ENCODE peak calls at places on chromosomes 5 and 9, in nine cellular contexts. G is kidney, J is choroid plexus epithelial cell, A is AG09309, Q is endodermal cell, E is cardiac fibroblast, D is mammary epithelial cell, Y is neural progenitor cell, K is psoas muscle. L is an unnamed sample.

GRCh38 chr9:91428927-91429351 is 5.3 kb upstream of the NFIL3 start:
- DNase-seq in G (no peak), J (peak), A (no peak), Q (no peak), E (peak), D (no peak), Y (no peak), K (peak), L (peak)

GRCh38 chr5:60856059-60856458 is 12.0 kb upstream of the ELOVL7 start:
- DNase-seq in G (no peak), J (peak), A (no peak), Q (no peak), E (peak), D (peak), Y (no peak), K (no peak), L (peak)

GRCh38 chr9:20405086-20405485 is 217.2 kb downstream of the MLLT3 start:
- DNase-seq in G (no peak), J (no peak), A (no peak), Q (no peak), E (peak), D (no peak), Y (no peak), K (no peak), L (no peak)

GRCh38 chr5:134555223-134555790 is 29.8 kb downstream of the JADE2 start:
- DNase-seq in G (peak), J (no peak), A (no peak), Q (no peak), E (no peak), D (no peak), Y (no peak), K (no peak), L (peak)

GRCh38 chr5:92504346-92504745 is 1076.7 kb downstream of the NR2F1-AS1 start:
- DNase-seq in G (no peak), J (no peak), A (no peak), Q (no peak), E (no peak), D (peak), Y (no peak), K (no peak), L (no peak)

GRCh38 chr9:127884976-127885490 is 7.6 kb upstream of the AK1 start:
- DNase-seq in G (no peak), J (no peak), A (no peak), Q (no peak), E (no peak), D (no peak), Y (no peak), K (no peak), L (no peak)

GRCh38 chr5:156753846-156754245 is 96.2 kb upstream of the PPP1R2B start:
- DNase-seq in G (no peak), J (no peak), A (no peak), Q (no peak), E (no peak), D (no peak), Y (no peak), K (no peak), L (no peak)

GRCh38 chr9:128190516-128191405 is 611 bp downstream of the CIZ1 start:
- DNase-seq in G (peak), J (no peak), A (no peak), Q (no peak), E (peak), D (peak), Y (peak), K (no peak), L (peak)

GRCh38 chr9:134571946-134572914 is 69.4 kb upstream of the COL5A1 start:
- DNase-seq in G (peak), J (no peak), A (no peak), Q (peak), E (no peak), D (no peak), Y (no peak), K (no peak), L (no peak)

GRCh38 chr5:133400120-133400519 is 212.2 kb downstream of the FSTL4 start:
- DNase-seq in G (no peak), J (no peak), A (no peak), Q (peak), E (no peak), D (no peak), Y (no peak), K (no peak), L (no peak)

GRCh38 chr9:69097053-69097452 is 61.5 kb downstream of the FXN start:
- DNase-seq in G (no peak), J (peak), A (peak), Q (no peak), E (peak), D (peak), Y (no peak), K (no peak), L (peak)

GRCh38 chr9:132082188-132082587 is 2.5 kb upstream of the MED27 start:
- DNase-seq in G (no peak), J (no peak), A (no peak), Q (no peak), E (no peak), D (no peak), Y (no peak), K (no peak), L (no peak)

GRCh38 chr9:26292943-26293342 is 599.7 kb downstream of the CAAP1 start:
- DNase-seq in G (no peak), J (peak), A (peak), Q (no peak), E (peak), D (peak), Y (peak), K (no peak), L (peak)

GRCh38 chr5:147177125-147177840 is 57.5 kb upstream of the STK32A start:
- DNase-seq in G (no peak), J (peak), A (no peak), Q (no peak), E (peak), D (no peak), Y (no peak), K (no peak), L (peak)

GRCh38 chr5:41312066-41312465 is 98.7 kb upstream of the C6 start:
- DNase-seq in G (no peak), J (no peak), A (no peak), Q (no peak), E (no peak), D (no peak), Y (no peak), K (no peak), L (no peak)

GRCh38 chr9:114291064-114291474 is 31.8 kb upstream of the ORM1 start:
- DNase-seq in G (peak), J (peak), A (no peak), Q (peak), E (peak), D (peak), Y (peak), K (peak), L (peak)

GRCh38 chr5:109694451-109694891 is 4.7 kb downstream of the MAN2A1 start:
- DNase-seq in G (no peak), J (no peak), A (no peak), Q (no peak), E (peak), D (peak), Y (no peak), K (no peak), L (no peak)

GRCh38 chr9:129550199-129550839 is 70.6 kb downstream of the C9orf50 start:
- DNase-seq in G (peak), J (peak), A (peak), Q (peak), E (peak), D (peak), Y (peak), K (peak), L (peak)

GRCh38 chr5:114700823-114701222 is 339.0 kb downstream of the KCNN2 start:
- DNase-seq in G (no peak), J (no peak), A (no peak), Q (no peak), E (no peak), D (no peak), Y (no peak), K (no peak), L (no peak)

GRCh38 chr9:118809160-118809625 is 560.0 kb downstream of the BRINP1 start:
- DNase-seq in G (peak), J (no peak), A (no peak), Q (peak), E (no peak), D (no peak), Y (peak), K (no peak), L (no peak)

GRCh38 chr9:116760636-116761035 is 73.5 kb downstream of the TRIM32 start:
- DNase-seq in G (no peak), J (no peak), A (no peak), Q (no peak), E (no peak), D (no peak), Y (no peak), K (no peak), L (no peak)

GRCh38 chr5:140128376-140128775 is 2.6 kb downstream of the IGIP start:
- DNase-seq in G (no peak), J (no peak), A (no peak), Q (no peak), E (no peak), D (no peak), Y (no peak), K (no peak), L (no peak)

GRCh38 chr5:156474251-156474650 is 147.3 kb downstream of the SGCD start:
- DNase-seq in G (no peak), J (no peak), A (no peak), Q (no peak), E (peak), D (no peak), Y (peak), K (peak), L (peak)

GRCh38 chr9:121750715-121751623 is 99.5 kb downstream of the DAB2IP start:
- DNase-seq in G (peak), J (no peak), A (no peak), Q (peak), E (no peak), D (peak), Y (peak), K (no peak), L (no peak)

GRCh38 chr5:170291324-170291847 is 6.2 kb downstream of the LCP2 start:
- DNase-seq in G (no peak), J (no peak), A (no peak), Q (no peak), E (no peak), D (no peak), Y (no peak), K (no peak), L (no peak)

GRCh38 chr5:80141147-80141671 is 106.1 kb downstream of the THBS4 start:
- DNase-seq in G (peak), J (peak), A (peak), Q (peak), E (peak), D (no peak), Y (peak), K (peak), L (peak)

GRCh38 chr5:34923694-34924461 is 5.5 kb upstream of the DNAJC21 start:
- DNase-seq in G (no peak), J (peak), A (peak), Q (no peak), E (peak), D (peak), Y (no peak), K (no peak), L (peak)

GRCh38 chr9:36874921-36875320 is 159.1 kb downstream of the PAX5 start:
- DNase-seq in G (no peak), J (peak), A (no peak), Q (no peak), E (peak), D (peak), Y (no peak), K (no peak), L (peak)

GRCh38 chr5:17187401-17187800 is 30.0 kb upstream of the BASP1 start:
- DNase-seq in G (no peak), J (no peak), A (no peak), Q (no peak), E (peak), D (peak), Y (no peak), K (no peak), L (peak)
- H3K4me3 ChIP-seq in G (no peak), J (no peak), A (no peak), Q (no peak), E (no peak), D (no peak), Y (no peak), K (no peak), L (no peak)

DNA sequence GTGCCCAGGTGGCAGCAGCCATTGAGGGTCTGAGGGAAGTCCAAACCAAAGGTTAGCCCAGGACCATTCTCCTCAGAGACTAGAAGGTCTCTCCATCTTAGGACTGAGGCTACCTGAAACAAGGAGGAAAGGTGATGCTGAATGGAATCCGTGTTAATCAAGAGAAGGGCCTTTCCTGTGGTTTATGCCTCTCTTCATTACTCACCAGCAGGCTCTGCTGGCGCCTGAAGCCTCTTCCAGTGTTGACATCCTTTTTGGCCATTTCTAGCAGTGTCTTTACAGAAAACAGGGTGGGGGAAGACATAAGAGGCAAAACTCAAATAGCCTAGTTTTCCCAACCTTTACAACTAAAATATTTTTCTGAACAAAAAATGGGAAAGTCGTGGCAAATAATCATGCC is 98.1 kb downstream of the ENC1 start:
- DNase-seq in G (no peak), J (peak), A (no peak), Q (peak), E (peak), D (peak), Y (no peak), K (no peak), L (no peak)
- TF ChIP-seq CTCF in G (no peak), J (peak), A (peak), Q (peak), E (no peak), D (peak), Y (no peak), K (no peak), L (no peak)

DNA sequence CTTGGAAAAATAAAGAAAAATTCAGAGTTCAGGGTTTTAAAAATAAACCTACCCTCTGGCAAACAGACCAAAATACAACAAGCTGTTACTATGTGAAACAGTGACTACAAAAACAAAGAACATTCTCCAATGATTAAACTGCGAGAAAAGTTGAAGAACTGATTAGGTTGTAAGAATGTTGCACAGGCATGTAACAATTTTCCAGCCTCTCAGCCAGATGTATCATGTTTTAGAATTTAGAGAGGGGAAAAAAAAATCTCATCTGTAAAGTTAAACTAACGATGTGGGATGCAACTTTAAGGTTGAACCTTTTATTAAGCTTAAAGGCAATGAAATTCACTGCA is 96.8 kb downstream of the MEF2C start:
- DNase-seq in G (no peak), J (peak), A (no peak), Q (no peak), E (peak), D (no peak), Y (no peak), K (no peak), L (no peak)
- H3K4me3 ChIP-seq in G (peak), J (peak), A (no peak), Q (no peak), E (no peak), D (no peak), Y (no peak), K (no peak), L (peak)

GRCh38 chr5:125269926-125270325 is 523.5 kb upstream of the ZNF608 start:
- DNase-seq in G (no peak), J (no peak), A (no peak), Q (no peak), E (no peak), D (peak), Y (no peak), K (no peak), L (no peak)
- TF ChIP-seq CTCF in G (no peak), J (no peak), A (no peak), Q (no peak), E (no peak), D (no peak), Y (no peak), K (no peak), L (no peak)

GRCh38 chr9:112078432-112078831 is 96.7 kb downstream of the SUSD1 start:
- DNase-seq in G (no peak), J (no peak), A (no peak), Q (no peak), E (no peak), D (no peak), Y (no peak), K (no peak), L (no peak)

GRCh38 chr9:112072721-112073553 is 102.2 kb downstream of the SUSD1 start:
- DNase-seq in G (no peak), J (peak), A (peak), Q (no peak), E (peak), D (peak), Y (no peak), K (no peak), L (peak)

GRCh38 chr9:112076814-112077213 is 98.3 kb downstream of the SUSD1 start:
- DNase-seq in G (no peak), J (no peak), A (no peak), Q (no peak), E (no peak), D (no peak), Y (no peak), K (no peak), L (no peak)

GRCh38 chr9:112075009-112075378 is 100.1 kb downstream of the SUSD1 start:
- DNase-seq in G (no peak), J (no peak), A (no peak), Q (no peak), E (no peak), D (no peak), Y (no peak), K (no peak), L (no peak)

DNA sequence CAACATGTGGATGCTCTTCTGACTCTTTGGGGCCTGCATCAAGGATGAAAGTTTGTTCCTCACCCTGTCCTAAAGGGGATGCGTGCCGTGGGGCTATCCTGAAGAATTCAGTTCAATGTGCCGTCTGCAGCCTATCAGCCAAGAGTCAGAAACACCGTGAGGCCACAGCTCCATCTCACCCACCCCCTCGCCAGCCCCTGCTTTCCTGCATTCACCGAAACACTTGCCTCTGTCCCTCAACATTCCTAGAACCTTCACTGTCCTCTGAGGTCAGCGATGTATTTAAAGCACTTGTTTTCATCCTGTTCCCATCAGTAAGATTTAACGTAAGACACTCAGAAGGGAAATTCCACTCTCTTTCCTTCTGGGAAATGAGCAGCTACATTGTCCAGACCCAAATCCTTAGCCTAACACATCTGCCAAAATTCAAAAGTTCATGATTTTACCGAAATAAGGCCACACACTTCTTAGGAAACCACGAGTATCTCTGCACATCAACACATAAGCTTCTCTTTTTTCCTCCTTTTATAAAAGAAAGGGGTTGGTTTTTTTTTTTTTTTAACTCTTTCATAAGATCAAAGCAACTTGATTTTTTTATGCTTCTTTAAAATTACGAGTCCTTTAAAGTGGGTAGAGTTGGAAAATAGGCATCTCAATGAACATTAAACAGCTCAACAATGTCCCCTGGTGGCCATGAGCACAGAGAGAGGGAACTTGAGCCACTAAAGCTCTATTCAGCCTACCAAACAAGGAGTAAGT is 100.7 kb downstream of the SUSD1 start:
- DNase-seq in G (peak), J (peak), A (peak), Q (peak), E (peak), D (peak), Y (peak), K (peak), L (peak)
- H3K4me3 ChIP-seq in G (no peak), J (no peak), A (no peak), Q (no peak), E (no peak), D (no peak), Y (no peak), K (peak), L (peak)

GRCh38 chr5:26470439-26470838 is 567.9 kb downstream of the CDH9 start:
- DNase-seq in G (no peak), J (no peak), A (no peak), Q (no peak), E (no peak), D (no peak), Y (no peak), K (no peak), L (no peak)
- TF ChIP-seq CTCF in G (no peak), J (no peak), A (no peak), Q (no peak), E (no peak), D (no peak), Y (no peak), K (no peak), L (no peak)

GRCh38 chr5:68215888-68216736 is 556 bp downstream of the PIK3R1 start:
- DNase-seq in G (peak), J (no peak), A (no peak), Q (peak), E (no peak), D (no peak), Y (peak), K (peak), L (no peak)
- H3K4me3 ChIP-seq in G (peak), J (peak), A (peak), Q (peak), E (peak), D (peak), Y (peak), K (peak), L (peak)